ENCODE peak calls at places on chromosomes 11 and 22, in six cellular contexts. P, R, H, V, B and C are unnamed samples.

GRCh38 chr22:29503811-29504372 is 23.9 kb downstream of the NEFH start:
- DNase-seq in R (peak; percentile 22), B (no peak), H (no peak), V (peak; percentile 75), P (no peak), C (no peak)

GRCh38 chr11:14242198-14242597 is 116.8 kb downstream of the RRAS2 start:
- DNase-seq in R (no peak), P (no peak), B (no peak), H (peak; percentile 51), V (no peak), C (no peak)

GRCh38 chr11:120622189-120622912 is 110.8 kb downstream of the GRIK4 start:
- DNase-seq in R (no peak), P (no peak), H (no peak), B (no peak), V (no peak), C (no peak)

GRCh38 chr11:78037825-78038620 is 14.9 kb upstream of the KCTD14 start:
- DNase-seq in R (no peak), P (no peak), B (no peak), H (no peak), V (no peak), C (no peak)

GRCh38 chr11:38159038-38159437 is 1561.0 kb upstream of the RAG2 start:
- DNase-seq in B (no peak), H (no peak), R (no peak), P (no peak), V (no peak), C (no peak)

GRCh38 chr11:92642146-92642919 is 327.1 kb upstream of the MTNR1B start:
- DNase-seq in V (no peak), H (no peak), P (no peak), B (no peak), R (no peak), C (no peak)

GRCh38 chr11:22407899-22408298 is 69.7 kb downstream of the SLC17A6 start:
- DNase-seq in B (no peak), R (no peak), H (no peak), V (no peak), P (no peak), C (no peak)

GRCh38 chr11:78231962-78232459 is 43.3 kb downstream of the USP35 start:
- DNase-seq in P (no peak), B (no peak), H (no peak), V (no peak), R (no peak), C (no peak)

GRCh38 chr11:60939301-60939700 is 12.7 kb downstream of the SLC15A3 start:
- DNase-seq in H (no peak), B (no peak), V (no peak), P (no peak), R (no peak), C (no peak)

GRCh38 chr11:129785383-129786111 is 30.1 kb upstream of the TMEM45B start:
- DNase-seq in B (no peak), R (no peak), P (no peak), V (no peak), H (no peak), C (no peak)
- TF ChIP-seq CTCF in B (no peak), R (no peak), P (peak; percentile 29), V (peak; percentile 39), H (no peak), C (no peak)

GRCh38 chr11:64186205-64187165 is 514 bp downstream of the STIP1 start:
- DNase-seq in P (no peak), B (no peak), V (peak; percentile 28), R (no peak), H (no peak), C (no peak)
- TF ChIP-seq CTCF in P (peak; percentile 13), B (no peak), V (no peak), R (no peak), H (no peak), C (no peak)

GRCh38 chr22:47432683-47433082 is 670.2 kb downstream of the TBC1D22A start:
- DNase-seq in V (no peak), H (no peak), P (no peak), R (no peak), B (no peak), C (no peak)
- TF ChIP-seq CTCF in V (no peak), H (no peak), P (no peak), R (no peak), B (no peak), C (no peak)

GRCh38 chr11:68889948-68890446 is 13.6 kb downstream of the MRPL21 start:
- DNase-seq in P (no peak), H (no peak), R (peak; percentile 49), V (peak; percentile 54), B (no peak), C (no peak)
- TF ChIP-seq CTCF in P (no peak), H (no peak), R (peak; percentile 72), V (peak; percentile 72), B (peak; percentile 19), C (no peak)

GRCh38 chr22:38504731-38505594 is 1.1 kb downstream of the DDX17 start:
- DNase-seq in B (peak; percentile 55), R (no peak), V (peak; percentile 32), H (no peak), P (peak; percentile 63), C (peak; percentile 55)

GRCh38 chr22:38505595-38506117 is 455 bp downstream of the DDX17 start:
- DNase-seq in B (peak; percentile 70), H (peak; percentile 73), R (peak; percentile 69), V (peak; percentile 68), P (peak; percentile 79), C (no peak)

GRCh38 chr22:38501797-38502672 is 4.1 kb downstream of the DDX17 start:
- DNase-seq in H (no peak), B (no peak), R (no peak), P (no peak), V (no peak), C (no peak)

GRCh38 chr22:38503021-38503420 is 3.1 kb downstream of the DDX17 start:
- DNase-seq in H (no peak), B (no peak), V (no peak), P (no peak), R (no peak), C (no peak)

GRCh38 chr22:38506118-38506962 is at the start of gene DDX17:
- DNase-seq in P (peak; percentile 96), B (peak; percentile 95), R (peak; percentile 88), H (peak; percentile 97), V (peak; percentile 98), C (peak; percentile 91)
- TF ChIP-seq CTCF in P (no peak), B (no peak), R (peak; percentile 62), H (peak; percentile 4), V (no peak), C (no peak)

GRCh38 chr11:103699216-103699615 is 337.2 kb upstream of the DDI1 start:
- DNase-seq in R (no peak), P (no peak), B (no peak), H (no peak), V (no peak), C (no peak)
- TF ChIP-seq CTCF in R (no peak), P (no peak), B (no peak), H (no peak), V (no peak), C (no peak)

DNA sequence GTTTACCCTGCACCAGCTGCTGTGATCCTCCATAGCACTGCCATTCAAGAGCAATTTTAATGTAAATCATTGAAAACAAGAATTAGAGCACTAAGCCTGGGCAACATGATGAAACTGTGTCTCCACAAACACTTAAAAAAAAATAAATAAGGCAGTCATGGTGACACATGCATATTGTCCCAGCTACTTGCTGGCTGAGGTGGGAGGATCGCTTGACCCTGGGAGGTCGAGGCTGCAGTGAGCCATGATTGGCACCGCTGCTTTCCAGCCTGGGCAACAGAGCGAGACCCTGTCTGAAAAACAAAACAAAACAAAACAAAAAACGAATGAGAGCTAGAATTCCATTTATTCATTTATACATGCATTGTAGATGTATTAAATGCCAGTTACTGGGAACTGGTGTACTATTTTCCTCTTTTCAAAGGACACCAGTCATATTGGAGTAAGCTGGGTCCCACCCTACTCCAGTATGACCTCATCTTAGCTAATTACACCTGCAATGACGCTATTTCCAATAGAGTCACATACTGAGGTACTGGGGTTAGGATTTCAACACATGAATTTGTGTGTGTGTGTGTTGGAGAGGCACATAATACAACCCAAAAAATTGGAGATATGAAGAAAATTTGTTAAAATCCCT is 101.9 kb downstream of the MICAL2 start:
- DNase-seq in H (no peak), V (no peak), P (no peak), R (no peak), B (no peak), C (no peak)
- TF ChIP-seq CTCF in H (no peak), V (no peak), P (no peak), R (no peak), B (no peak), C (no peak)

DNA sequence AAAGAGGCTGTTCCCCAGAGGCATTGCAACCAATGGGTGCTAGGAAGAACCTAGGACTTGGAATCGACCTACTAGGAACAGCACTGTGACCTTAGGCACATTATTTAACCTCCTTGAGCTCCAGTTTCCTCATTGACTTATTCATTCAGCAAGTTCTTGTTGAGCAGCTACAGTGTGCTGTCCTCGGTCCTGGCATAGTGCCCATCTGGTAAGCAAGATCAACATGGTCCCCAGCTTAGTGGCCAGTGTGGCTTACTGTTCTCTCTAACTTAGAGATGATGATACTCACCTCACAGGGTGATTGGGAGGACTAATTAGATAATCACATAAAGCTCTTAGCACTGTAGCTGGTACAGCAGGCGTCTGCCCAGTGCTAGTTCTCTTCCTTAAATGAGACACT is 8.2 kb downstream of the ABCG4 start:
- DNase-seq in V (no peak), H (no peak), B (no peak), R (no peak), P (peak; percentile 56), C (no peak)
- TF ChIP-seq CTCF in V (no peak), H (no peak), B (no peak), R (no peak), P (no peak), C (no peak)